ENCODE peak calls at places on chromosomes 12 and 14, in five cellular contexts. N is astrocyte of the spinal cord, W is AG04450, R is lung, Q is OCI-LY7. S is an unnamed sample.

GRCh38 chr14:55921516-55921915 is 196.7 kb upstream of the PELI2 start:
- DNase-seq in N (no peak), W (no peak), R (no peak), Q (no peak), S (no peak)

GRCh38 chr14:61608245-61609142 is 86.8 kb upstream of the HIF1A start:
- DNase-seq in N (peak), W (no peak), R (no peak), Q (no peak), S (peak)

GRCh38 chr12:6612652-6613014 is 5.5 kb upstream of the CHD4 start:
- DNase-seq in N (no peak), W (no peak), R (no peak), Q (peak), S (no peak)

GRCh38 chr12:74365178-74365964 is 172.3 kb upstream of the ATXN7L3B start:
- DNase-seq in N (peak), W (peak), R (no peak), Q (peak), S (no peak)

GRCh38 chr12:12704593-12705230 is 8.7 kb upstream of the GPR19 start:
- DNase-seq in N (peak), W (peak), R (no peak), Q (peak), S (peak)

GRCh38 chr12:26255893-26256645 is 60.7 kb downstream of the SSPN start:
- DNase-seq in N (no peak), W (no peak), R (no peak), Q (no peak), S (no peak)

GRCh38 chr12:57389033-57389432 is 41.8 kb downstream of the R3HDM2 start:
- DNase-seq in N (peak), W (peak), R (no peak), Q (no peak), S (peak)

GRCh38 chr14:70448633-70449032 is 3.3 kb upstream of the ADAM21 start:
- DNase-seq in N (peak), W (peak), R (no peak), Q (no peak), S (no peak)

GRCh38 chr12:92968201-92968813 is 39.2 kb upstream of the EEA1 start:
- DNase-seq in N (no peak), W (no peak), R (no peak), Q (no peak), S (no peak)

GRCh38 chr12:32230607-32230982 is 123.9 kb downstream of the BICD1 start:
- DNase-seq in N (no peak), W (no peak), R (no peak), Q (peak), S (no peak)

GRCh38 chr12:65867428-65867827 is 43.1 kb downstream of the HMGA2 start:
- DNase-seq in N (peak), W (no peak), R (no peak), Q (no peak), S (no peak)

GRCh38 chr12:110565919-110566871 is 16.9 kb downstream of the PPTC7 start:
- DNase-seq in N (no peak), W (no peak), R (no peak), Q (no peak), S (no peak)

GRCh38 chr12:124750787-124751471 is 112.7 kb downstream of the SCARB1 start:
- DNase-seq in N (no peak), W (no peak), R (no peak), Q (peak), S (no peak)

GRCh38 chr12:2536724-2537123 is 258.0 kb upstream of the FKBP4 start:
- DNase-seq in N (no peak), W (no peak), R (no peak), Q (no peak), S (no peak)

GRCh38 chr12:52581066-52581465 is 7.4 kb upstream of the KRT74 start:
- DNase-seq in N (no peak), W (no peak), R (no peak), Q (no peak), S (no peak)

GRCh38 chr14:54703082-54703481 is 136.2 kb downstream of the SAMD4A start:
- DNase-seq in N (no peak), W (no peak), R (no peak), Q (no peak), S (no peak)

GRCh38 chr12:131942671-131943070 is 7.1 kb upstream of the EP400 start:
- DNase-seq in N (no peak), W (no peak), R (no peak), Q (no peak), S (no peak)

GRCh38 chr12:104281636-104282035 is 21.9 kb upstream of the EID3 start:
- DNase-seq in N (no peak), W (no peak), R (no peak), Q (no peak), S (no peak)

GRCh38 chr14:99259327-99259726 is 12.7 kb downstream of the BCL11B start:
- DNase-seq in N (no peak), W (no peak), R (no peak), Q (no peak), S (no peak)

GRCh38 chr14:101849125-101849524 is 87.6 kb downstream of the PPP2R5C start:
- DNase-seq in N (no peak), W (no peak), R (no peak), Q (no peak), S (no peak)

GRCh38 chr12:131908082-131908715 is 13.8 kb downstream of the ULK1 start:
- DNase-seq in N (no peak), W (no peak), R (no peak), Q (no peak), S (no peak)

GRCh38 chr12:72133497-72134055 is 138.6 kb upstream of the TRHDE start:
- DNase-seq in N (no peak), W (no peak), R (no peak), Q (no peak), S (no peak)

GRCh38 chr14:88044782-88045446 is 40.0 kb downstream of the GPR65 start:
- DNase-seq in N (no peak), W (no peak), R (no peak), Q (no peak), S (no peak)

GRCh38 chr12:120238224-120238616 is 27.3 kb downstream of the PXN start:
- DNase-seq in N (no peak), W (no peak), R (no peak), Q (no peak), S (no peak)

GRCh38 chr12:120234643-120235368 is 30.7 kb downstream of the PXN start:
- DNase-seq in N (peak), W (peak), R (peak), Q (peak), S (peak)

GRCh38 chr12:120236124-120236398 is 29.5 kb downstream of the PXN start:
- DNase-seq in N (no peak), W (no peak), R (no peak), Q (no peak), S (no peak)

GRCh38 chr12:120238839-120239445 is 26.6 kb downstream of the PXN start:
- DNase-seq in N (no peak), W (no peak), R (no peak), Q (no peak), S (no peak)

GRCh38 chr12:120235369-120236123 is 30.0 kb downstream of the PXN start:
- DNase-seq in N (no peak), W (no peak), R (no peak), Q (peak), S (no peak)
- TF ChIP-seq CTCF in N (peak), W (peak), R (no peak), Q (peak), S (peak)

GRCh38 chr14:105392161-105393090 is 5.9 kb upstream of the TEX22 start:
- DNase-seq in N (no peak), W (no peak), R (no peak), Q (no peak), S (no peak)

GRCh38 chr14:105393151-105393550 is 5.2 kb upstream of the TEX22 start:
- DNase-seq in N (no peak), W (no peak), R (no peak), Q (no peak), S (no peak)

GRCh38 chr14:105397350-105397931 is 897 bp upstream of the TEX22 start:
- DNase-seq in N (no peak), W (no peak), R (no peak), Q (no peak), S (no peak)

GRCh38 chr14:105395538-105395854 is 2.8 kb upstream of the TEX22 start:
- DNase-seq in N (no peak), W (no peak), R (no peak), Q (no peak), S (no peak)

GRCh38 chr14:105394714-105395537 is 3.4 kb upstream of the TEX22 start:
- DNase-seq in N (no peak), W (no peak), R (no peak), Q (no peak), S (no peak)
- H3K4me3 ChIP-seq in N (no peak), W (no peak), R (no peak), Q (no peak), S (no peak)

DNA sequence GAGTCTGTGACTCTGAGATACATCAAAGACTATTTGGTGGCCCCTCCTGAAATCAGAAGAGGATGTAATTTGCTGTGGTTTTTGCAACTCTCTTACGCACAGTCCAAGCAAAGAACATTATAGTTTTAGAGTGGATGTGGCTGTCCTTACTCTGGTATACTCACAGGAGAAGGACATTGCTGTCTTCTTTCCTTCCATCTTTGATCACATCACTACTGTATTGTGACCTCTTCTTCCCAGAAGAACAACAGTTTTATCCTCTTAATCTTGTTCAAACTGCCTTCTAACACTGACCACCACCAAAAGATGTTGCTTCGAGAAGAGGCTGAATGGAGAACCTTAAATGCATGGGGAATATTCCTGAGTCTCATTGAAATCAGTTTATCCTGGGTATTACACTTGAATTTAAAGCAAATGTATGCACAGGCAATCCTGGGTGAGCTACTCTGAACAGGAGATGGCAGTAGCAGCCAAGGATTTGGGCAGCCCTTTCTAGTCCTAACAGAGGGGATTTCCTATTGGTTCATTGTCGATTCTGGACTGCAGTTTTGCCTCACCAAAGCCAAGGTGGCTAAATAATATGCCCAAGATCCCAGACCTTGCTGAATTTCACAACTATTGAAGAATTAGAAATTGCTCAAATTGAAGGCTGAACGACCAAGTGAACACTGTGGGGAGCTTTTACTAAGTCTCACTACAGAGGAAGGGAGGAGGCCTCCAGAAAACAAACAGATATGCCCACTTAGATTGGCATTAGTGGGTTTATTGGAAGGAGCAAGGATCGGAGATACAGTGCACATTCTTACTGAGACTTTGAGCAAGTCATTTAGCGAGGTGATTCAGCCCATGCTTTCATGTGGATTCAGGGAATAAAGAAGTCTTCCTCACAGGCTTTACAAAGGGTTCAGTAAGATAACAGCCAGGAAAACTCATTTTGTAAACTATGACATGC is 282.8 kb downstream of the PAWR start:
- DNase-seq in N (peak), W (peak), R (peak), Q (peak), S (peak)
- TF ChIP-seq CTCF in N (peak), W (peak), R (peak), Q (peak), S (peak)

DNA sequence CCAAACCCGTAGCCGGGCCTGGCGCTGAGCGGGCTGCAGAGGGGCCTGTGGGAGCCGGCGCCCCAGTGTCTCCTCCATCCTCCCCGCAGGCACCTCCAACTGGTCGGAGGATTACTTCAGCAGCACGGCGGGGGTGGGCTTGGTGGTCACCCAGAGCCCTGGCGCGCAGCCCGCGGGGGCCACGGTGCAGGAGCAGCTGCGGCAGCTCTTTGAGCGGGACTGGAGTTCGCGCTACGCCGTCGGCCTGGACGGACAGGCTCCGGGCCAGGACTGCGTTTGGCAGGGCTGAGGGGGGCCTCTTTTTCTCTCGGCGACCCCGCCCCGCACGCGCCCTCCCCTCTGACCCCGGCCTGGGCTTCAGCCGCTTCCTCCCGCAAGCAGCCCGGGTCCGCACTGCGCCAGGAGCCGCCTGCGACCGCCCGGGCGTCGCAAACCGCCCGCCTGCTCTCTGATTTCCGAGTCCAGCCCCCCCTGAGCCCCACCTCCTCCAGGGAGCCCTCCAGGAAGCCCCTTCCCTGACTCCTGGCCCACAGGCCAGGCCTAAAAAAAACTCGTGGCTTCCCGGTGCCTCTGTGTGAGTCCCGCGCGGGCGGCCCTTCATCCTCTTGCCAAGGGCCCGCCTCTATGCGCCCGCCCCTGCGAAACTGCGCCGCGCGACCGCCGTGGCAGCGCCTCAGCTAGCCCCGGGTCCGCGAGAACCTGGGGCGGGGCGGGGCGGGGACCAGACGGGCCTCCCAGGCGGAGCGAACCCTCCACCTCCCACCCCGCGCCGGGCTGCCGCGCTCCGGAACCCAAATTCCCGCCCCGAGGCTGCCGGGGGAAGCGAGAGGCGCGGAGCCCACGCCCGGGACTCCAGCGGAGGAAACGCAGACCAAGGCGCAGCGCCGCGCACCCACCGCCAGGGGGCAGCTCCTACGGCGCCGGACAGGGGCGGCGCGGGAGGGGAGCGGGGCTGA is 8.3 kb downstream of the PLD4 start:
- DNase-seq in N (peak), W (peak), R (peak), Q (peak), S (no peak)
- H3K4me3 ChIP-seq in N (peak), W (peak), R (peak), Q (no peak), S (peak)

GRCh38 chr14:100281286-100282082 is 24.8 kb downstream of the SLC25A29 start:
- DNase-seq in N (no peak), W (no peak), R (peak), Q (no peak), S (no peak)

GRCh38 chr14:100279563-100279962 is 26.7 kb downstream of the SLC25A29 start:
- DNase-seq in N (no peak), W (no peak), R (no peak), Q (no peak), S (no peak)

GRCh38 chr14:100279133-100279532 is 27.1 kb downstream of the SLC25A29 start:
- DNase-seq in N (no peak), W (no peak), R (no peak), Q (no peak), S (no peak)

GRCh38 chr14:100282083-100282350 is 24.2 kb downstream of the SLC25A29 start:
- DNase-seq in N (no peak), W (no peak), R (no peak), Q (no peak), S (no peak)

DNA sequence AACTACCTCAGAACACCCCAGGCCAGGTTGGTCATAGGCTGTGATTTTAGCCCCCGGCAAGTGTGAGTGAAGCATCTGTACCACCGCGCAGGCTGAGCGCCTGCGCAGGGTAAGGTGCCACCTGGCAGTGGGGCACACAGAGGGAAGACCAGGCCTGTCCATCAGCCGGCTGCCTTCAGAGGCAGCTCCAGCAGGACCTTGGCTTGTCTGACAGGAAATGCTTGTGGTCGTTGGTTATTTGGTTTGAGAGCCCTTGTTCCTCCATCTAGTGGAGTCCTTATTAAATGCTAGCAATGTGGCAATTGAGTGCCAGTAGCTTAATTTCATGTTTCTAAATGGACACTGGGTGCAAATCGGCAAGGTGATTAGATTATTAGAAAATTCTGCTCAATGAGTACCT is 27.5 kb downstream of the SLC25A29 start:
- DNase-seq in N (peak), W (no peak), R (peak), Q (peak), S (no peak)
- TF ChIP-seq CTCF in N (peak), W (peak), R (no peak), Q (peak), S (peak)

GRCh38 chr14:21003788-21004346 is 4.8 kb downstream of the SLC39A2 start:
- DNase-seq in N (no peak), W (no peak), R (no peak), Q (no peak), S (no peak)
- H3K4me3 ChIP-seq in N (no peak), W (no peak), R (no peak), Q (no peak), S (no peak)

GRCh38 chr12:102513739-102514138 is 33.4 kb upstream of the IGF1 start:
- DNase-seq in N (no peak), W (no peak), R (no peak), Q (no peak), S (no peak)
- TF ChIP-seq CTCF in N (no peak), W (peak), R (no peak), Q (no peak), S (peak)

S was measured in retinal pigment epithelial cell.